ENCODE peak calls at places on chromosomes 7 and 10, in nine cellular contexts. D is activated T-cell treated with anti-CD3 and anti-CD28 coated beads, Interleukin-2, amount 50 U/mL, for 24 hours; F is psoas muscle; E is cardiac muscle cell; P is AG08395; S is stomach; L is NCI-H1048; Y is AG10803; T is cardiac septum. N is an unnamed sample.

GRCh38 chr7:41696323-41696916 is 6.5 kb downstream of the INHBA start:
- DNase-seq in Y (peak; percentile 75), T (peak; percentile 85), S (peak; percentile 66), P (peak; percentile 65), F (peak; percentile 81), E (peak; percentile 90), L (peak; percentile 32), D (peak; percentile 47), N (peak; percentile 88)

GRCh38 chr7:2882111-2882510 is 38.0 kb upstream of the GNA12 start:
- DNase-seq in F (no peak), L (no peak), D (no peak), Y (no peak), T (no peak), P (no peak), S (no peak), E (no peak), N (no peak)

GRCh38 chr10:130717088-130717487 is 580.9 kb downstream of the GLRX3 start:
- DNase-seq in P (no peak), S (no peak), D (no peak), Y (no peak), L (no peak), E (no peak), F (no peak), T (no peak), N (no peak)

GRCh38 chr7:151366872-151367207 is 25.2 kb downstream of the NUB1 start:
- DNase-seq in T (no peak), P (peak; percentile 74), S (no peak), F (no peak), L (no peak), D (no peak), Y (peak; percentile 92), E (peak; percentile 85), N (no peak)

GRCh38 chr7:99789441-99790070 is 5.6 kb upstream of the CYP3A4 start:
- DNase-seq in F (no peak), L (no peak), Y (peak; percentile 65), E (no peak), D (no peak), T (no peak), P (peak; percentile 31), S (no peak), N (no peak)

GRCh38 chr7:129550673-129551360 is 48.5 kb downstream of the SMKR1 start:
- DNase-seq in D (no peak), Y (peak; percentile 49), T (no peak), P (peak; percentile 43), L (peak; percentile 11), F (no peak), E (no peak), S (no peak), N (no peak)

GRCh38 chr7:133482626-133483025 is 229.7 kb downstream of the EXOC4 start:
- DNase-seq in S (no peak), T (no peak), F (no peak), Y (no peak), E (no peak), L (no peak), D (no peak), P (no peak), N (no peak)

GRCh38 chr7:87380905-87381304 is 35.4 kb downstream of the CROT start:
- DNase-seq in L (no peak), F (no peak), E (no peak), D (no peak), T (no peak), S (no peak), Y (no peak), P (no peak), N (no peak)

GRCh38 chr10:78894841-78895195 is 173.9 kb upstream of the ZMIZ1 start:
- DNase-seq in L (no peak), E (no peak), S (no peak), T (peak; percentile 29), P (no peak), F (peak; percentile 23), Y (no peak), D (no peak), N (no peak)